ENCODE peak calls at places on chromosomes 13 and 19, in ten cellular contexts. One of them, this sample, is unnamed.

GRCh38 chr13:28753208-28753892 is 34.6 kb upstream of the SLC46A3 start:
- DNase-seq in NCI-H2081: no peak
- DNase-seq in amygdala: no peak
- DNase-seq in activated naive CD4-positive, alpha-beta T cell treated with anti-CD3 and anti-CD28 coated beads for 36 hours: no peak
- DNase-seq in anterior cingulate cortex: no peak
- DNase-seq in stimulated activated naive CD8-positive, alpha-beta T cell treated with anti-CD3 and anti-CD28 coated beads, Interleukin-15, amount 100 ng/mL, for 72 hours: no peak
- DNase-seq in GDM1: peak
- DNase-seq in stimulated activated CD4-positive, alpha-beta T cell treated with anti-CD3 and anti-CD28 coated beads, TNF-alpha, amount 100 ng/mL, for 4 hours: no peak
- DNase-seq in occipital lobe: no peak
- DNase-seq in GM04503: peak
- DNase-seq in this sample: no peak

GRCh38 chr19:55777528-55777927 is 8.6 kb downstream of the RFPL4AL1 start:
- DNase-seq in NCI-H2081: no peak
- DNase-seq in amygdala: no peak
- DNase-seq in activated naive CD4-positive, alpha-beta T cell treated with anti-CD3 and anti-CD28 coated beads for 36 hours: peak
- DNase-seq in anterior cingulate cortex: no peak
- DNase-seq in stimulated activated naive CD8-positive, alpha-beta T cell treated with anti-CD3 and anti-CD28 coated beads, Interleukin-15, amount 100 ng/mL, for 72 hours: no peak
- DNase-seq in GDM1: no peak
- DNase-seq in stimulated activated CD4-positive, alpha-beta T cell treated with anti-CD3 and anti-CD28 coated beads, TNF-alpha, amount 100 ng/mL, for 4 hours: no peak
- DNase-seq in occipital lobe: no peak
- DNase-seq in GM04503: no peak
- DNase-seq in this sample: no peak

GRCh38 chr13:45364876-45365557 is 24.0 kb upstream of the TPT1 start:
- DNase-seq in NCI-H2081: no peak
- DNase-seq in amygdala: no peak
- DNase-seq in activated naive CD4-positive, alpha-beta T cell treated with anti-CD3 and anti-CD28 coated beads for 36 hours: no peak
- DNase-seq in anterior cingulate cortex: no peak
- DNase-seq in stimulated activated naive CD8-positive, alpha-beta T cell treated with anti-CD3 and anti-CD28 coated beads, Interleukin-15, amount 100 ng/mL, for 72 hours: no peak
- DNase-seq in GDM1: no peak
- DNase-seq in stimulated activated CD4-positive, alpha-beta T cell treated with anti-CD3 and anti-CD28 coated beads, TNF-alpha, amount 100 ng/mL, for 4 hours: no peak
- DNase-seq in occipital lobe: peak
- DNase-seq in GM04503: no peak
- DNase-seq in this sample: no peak

GRCh38 chr19:17902701-17903100 is 30.1 kb upstream of the CCDC124 start:
- DNase-seq in NCI-H2081: no peak
- DNase-seq in amygdala: no peak
- DNase-seq in activated naive CD4-positive, alpha-beta T cell treated with anti-CD3 and anti-CD28 coated beads for 36 hours: no peak
- DNase-seq in anterior cingulate cortex: no peak
- DNase-seq in stimulated activated naive CD8-positive, alpha-beta T cell treated with anti-CD3 and anti-CD28 coated beads, Interleukin-15, amount 100 ng/mL, for 72 hours: no peak
- DNase-seq in GDM1: no peak
- DNase-seq in stimulated activated CD4-positive, alpha-beta T cell treated with anti-CD3 and anti-CD28 coated beads, TNF-alpha, amount 100 ng/mL, for 4 hours: no peak
- DNase-seq in occipital lobe: no peak
- DNase-seq in GM04503: peak
- DNase-seq in this sample: no peak

GRCh38 chr19:15587663-15588062 is 27.4 kb upstream of the CYP4F8 start:
- DNase-seq in NCI-H2081: no peak
- DNase-seq in amygdala: no peak
- DNase-seq in activated naive CD4-positive, alpha-beta T cell treated with anti-CD3 and anti-CD28 coated beads for 36 hours: no peak
- DNase-seq in anterior cingulate cortex: no peak
- DNase-seq in stimulated activated naive CD8-positive, alpha-beta T cell treated with anti-CD3 and anti-CD28 coated beads, Interleukin-15, amount 100 ng/mL, for 72 hours: no peak
- DNase-seq in GDM1: no peak
- DNase-seq in stimulated activated CD4-positive, alpha-beta T cell treated with anti-CD3 and anti-CD28 coated beads, TNF-alpha, amount 100 ng/mL, for 4 hours: no peak
- DNase-seq in occipital lobe: no peak
- DNase-seq in GM04503: no peak
- DNase-seq in this sample: no peak

GRCh38 chr13:45595968-45596367 is 19.6 kb downstream of the ERICH6B start:
- DNase-seq in NCI-H2081: no peak
- DNase-seq in amygdala: no peak
- DNase-seq in activated naive CD4-positive, alpha-beta T cell treated with anti-CD3 and anti-CD28 coated beads for 36 hours: no peak
- DNase-seq in anterior cingulate cortex: no peak
- DNase-seq in stimulated activated naive CD8-positive, alpha-beta T cell treated with anti-CD3 and anti-CD28 coated beads, Interleukin-15, amount 100 ng/mL, for 72 hours: no peak
- DNase-seq in GDM1: no peak
- DNase-seq in stimulated activated CD4-positive, alpha-beta T cell treated with anti-CD3 and anti-CD28 coated beads, TNF-alpha, amount 100 ng/mL, for 4 hours: no peak
- DNase-seq in occipital lobe: no peak
- DNase-seq in GM04503: no peak
- DNase-seq in this sample: no peak

GRCh38 chr19:10193666-10194499 is 870 bp downstream of the DNMT1 start:
- DNase-seq in NCI-H2081: no peak
- DNase-seq in amygdala: peak
- DNase-seq in activated naive CD4-positive, alpha-beta T cell treated with anti-CD3 and anti-CD28 coated beads for 36 hours: peak
- DNase-seq in anterior cingulate cortex: no peak
- DNase-seq in stimulated activated naive CD8-positive, alpha-beta T cell treated with anti-CD3 and anti-CD28 coated beads, Interleukin-15, amount 100 ng/mL, for 72 hours: no peak
- DNase-seq in GDM1: no peak
- DNase-seq in stimulated activated CD4-positive, alpha-beta T cell treated with anti-CD3 and anti-CD28 coated beads, TNF-alpha, amount 100 ng/mL, for 4 hours: peak
- DNase-seq in occipital lobe: no peak
- DNase-seq in GM04503: no peak
- DNase-seq in this sample: no peak

GRCh38 chr13:54845351-54845965 is 1816.8 kb downstream of the OLFM4 start:
- DNase-seq in NCI-H2081: no peak
- DNase-seq in amygdala: no peak
- DNase-seq in activated naive CD4-positive, alpha-beta T cell treated with anti-CD3 and anti-CD28 coated beads for 36 hours: no peak
- DNase-seq in anterior cingulate cortex: no peak
- DNase-seq in stimulated activated naive CD8-positive, alpha-beta T cell treated with anti-CD3 and anti-CD28 coated beads, Interleukin-15, amount 100 ng/mL, for 72 hours: no peak
- DNase-seq in GDM1: no peak
- DNase-seq in stimulated activated CD4-positive, alpha-beta T cell treated with anti-CD3 and anti-CD28 coated beads, TNF-alpha, amount 100 ng/mL, for 4 hours: no peak
- DNase-seq in occipital lobe: no peak
- DNase-seq in GM04503: no peak
- DNase-seq in this sample: no peak

GRCh38 chr19:41344162-41344561 is 9.6 kb downstream of the TGFB1 start:
- DNase-seq in NCI-H2081: no peak
- DNase-seq in amygdala: no peak
- DNase-seq in activated naive CD4-positive, alpha-beta T cell treated with anti-CD3 and anti-CD28 coated beads for 36 hours: no peak
- DNase-seq in anterior cingulate cortex: no peak
- DNase-seq in stimulated activated naive CD8-positive, alpha-beta T cell treated with anti-CD3 and anti-CD28 coated beads, Interleukin-15, amount 100 ng/mL, for 72 hours: no peak
- DNase-seq in GDM1: no peak
- DNase-seq in stimulated activated CD4-positive, alpha-beta T cell treated with anti-CD3 and anti-CD28 coated beads, TNF-alpha, amount 100 ng/mL, for 4 hours: no peak
- DNase-seq in occipital lobe: no peak
- DNase-seq in GM04503: no peak
- DNase-seq in this sample: no peak

GRCh38 chr19:13396256-13397080 is 109.8 kb downstream of the CACNA1A start:
- DNase-seq in NCI-H2081: no peak
- DNase-seq in amygdala: no peak
- DNase-seq in activated naive CD4-positive, alpha-beta T cell treated with anti-CD3 and anti-CD28 coated beads for 36 hours: peak
- DNase-seq in anterior cingulate cortex: no peak
- DNase-seq in stimulated activated naive CD8-positive, alpha-beta T cell treated with anti-CD3 and anti-CD28 coated beads, Interleukin-15, amount 100 ng/mL, for 72 hours: no peak
- DNase-seq in GDM1: no peak
- DNase-seq in stimulated activated CD4-positive, alpha-beta T cell treated with anti-CD3 and anti-CD28 coated beads, TNF-alpha, amount 100 ng/mL, for 4 hours: no peak
- DNase-seq in occipital lobe: no peak
- DNase-seq in GM04503: peak
- DNase-seq in this sample: peak

GRCh38 chr13:27797228-27797624 is 4.9 kb downstream of the GSX1 start:
- DNase-seq in NCI-H2081: no peak
- DNase-seq in amygdala: no peak
- DNase-seq in activated naive CD4-positive, alpha-beta T cell treated with anti-CD3 and anti-CD28 coated beads for 36 hours: no peak
- DNase-seq in anterior cingulate cortex: no peak
- DNase-seq in stimulated activated naive CD8-positive, alpha-beta T cell treated with anti-CD3 and anti-CD28 coated beads, Interleukin-15, amount 100 ng/mL, for 72 hours: no peak
- DNase-seq in GDM1: no peak
- DNase-seq in stimulated activated CD4-positive, alpha-beta T cell treated with anti-CD3 and anti-CD28 coated beads, TNF-alpha, amount 100 ng/mL, for 4 hours: no peak
- DNase-seq in occipital lobe: no peak
- DNase-seq in GM04503: no peak
- DNase-seq in this sample: peak

GRCh38 chr13:109569938-109570711 is 216.3 kb downstream of the IRS2 start:
- DNase-seq in NCI-H2081: no peak
- DNase-seq in amygdala: no peak
- DNase-seq in activated naive CD4-positive, alpha-beta T cell treated with anti-CD3 and anti-CD28 coated beads for 36 hours: peak
- DNase-seq in anterior cingulate cortex: no peak
- DNase-seq in stimulated activated naive CD8-positive, alpha-beta T cell treated with anti-CD3 and anti-CD28 coated beads, Interleukin-15, amount 100 ng/mL, for 72 hours: peak
- DNase-seq in GDM1: peak
- DNase-seq in stimulated activated CD4-positive, alpha-beta T cell treated with anti-CD3 and anti-CD28 coated beads, TNF-alpha, amount 100 ng/mL, for 4 hours: no peak
- DNase-seq in occipital lobe: no peak
- DNase-seq in GM04503: no peak
- DNase-seq in this sample: no peak

GRCh38 chr13:21733475-21734311 is 62.8 kb downstream of the FGF9 start:
- DNase-seq in NCI-H2081: no peak
- DNase-seq in amygdala: no peak
- DNase-seq in activated naive CD4-positive, alpha-beta T cell treated with anti-CD3 and anti-CD28 coated beads for 36 hours: no peak
- DNase-seq in anterior cingulate cortex: no peak
- DNase-seq in stimulated activated naive CD8-positive, alpha-beta T cell treated with anti-CD3 and anti-CD28 coated beads, Interleukin-15, amount 100 ng/mL, for 72 hours: no peak
- DNase-seq in GDM1: no peak
- DNase-seq in stimulated activated CD4-positive, alpha-beta T cell treated with anti-CD3 and anti-CD28 coated beads, TNF-alpha, amount 100 ng/mL, for 4 hours: no peak
- DNase-seq in occipital lobe: no peak
- DNase-seq in GM04503: no peak
- DNase-seq in this sample: no peak

GRCh38 chr19:22882797-22883196 is 50.7 kb downstream of the ZNF723 start:
- DNase-seq in NCI-H2081: no peak
- DNase-seq in amygdala: peak
- DNase-seq in activated naive CD4-positive, alpha-beta T cell treated with anti-CD3 and anti-CD28 coated beads for 36 hours: no peak
- DNase-seq in anterior cingulate cortex: no peak
- DNase-seq in stimulated activated naive CD8-positive, alpha-beta T cell treated with anti-CD3 and anti-CD28 coated beads, Interleukin-15, amount 100 ng/mL, for 72 hours: no peak
- DNase-seq in GDM1: peak
- DNase-seq in stimulated activated CD4-positive, alpha-beta T cell treated with anti-CD3 and anti-CD28 coated beads, TNF-alpha, amount 100 ng/mL, for 4 hours: no peak
- DNase-seq in occipital lobe: no peak
- DNase-seq in GM04503: peak
- DNase-seq in this sample: no peak

GRCh38 chr13:46149272-46150133 is 32.5 kb downstream of the LCP1 start:
- DNase-seq in NCI-H2081: no peak
- DNase-seq in amygdala: no peak
- DNase-seq in activated naive CD4-positive, alpha-beta T cell treated with anti-CD3 and anti-CD28 coated beads for 36 hours: peak
- DNase-seq in anterior cingulate cortex: no peak
- DNase-seq in stimulated activated naive CD8-positive, alpha-beta T cell treated with anti-CD3 and anti-CD28 coated beads, Interleukin-15, amount 100 ng/mL, for 72 hours: no peak
- DNase-seq in GDM1: no peak
- DNase-seq in stimulated activated CD4-positive, alpha-beta T cell treated with anti-CD3 and anti-CD28 coated beads, TNF-alpha, amount 100 ng/mL, for 4 hours: no peak
- DNase-seq in occipital lobe: no peak
- DNase-seq in GM04503: no peak
- DNase-seq in this sample: no peak

GRCh38 chr13:52371736-52372247 is 34.2 kb downstream of the THSD1 start:
- DNase-seq in NCI-H2081: no peak
- DNase-seq in amygdala: no peak
- DNase-seq in activated naive CD4-positive, alpha-beta T cell treated with anti-CD3 and anti-CD28 coated beads for 36 hours: no peak
- DNase-seq in anterior cingulate cortex: no peak
- DNase-seq in stimulated activated naive CD8-positive, alpha-beta T cell treated with anti-CD3 and anti-CD28 coated beads, Interleukin-15, amount 100 ng/mL, for 72 hours: no peak
- DNase-seq in GDM1: no peak
- DNase-seq in stimulated activated CD4-positive, alpha-beta T cell treated with anti-CD3 and anti-CD28 coated beads, TNF-alpha, amount 100 ng/mL, for 4 hours: no peak
- DNase-seq in occipital lobe: no peak
- DNase-seq in GM04503: no peak
- DNase-seq in this sample: no peak

GRCh38 chr13:96460571-96460970 is 370.7 kb downstream of the HS6ST3 start:
- DNase-seq in NCI-H2081: peak
- DNase-seq in amygdala: no peak
- DNase-seq in activated naive CD4-positive, alpha-beta T cell treated with anti-CD3 and anti-CD28 coated beads for 36 hours: no peak
- DNase-seq in anterior cingulate cortex: no peak
- DNase-seq in stimulated activated naive CD8-positive, alpha-beta T cell treated with anti-CD3 and anti-CD28 coated beads, Interleukin-15, amount 100 ng/mL, for 72 hours: no peak
- DNase-seq in GDM1: no peak
- DNase-seq in stimulated activated CD4-positive, alpha-beta T cell treated with anti-CD3 and anti-CD28 coated beads, TNF-alpha, amount 100 ng/mL, for 4 hours: no peak
- DNase-seq in occipital lobe: no peak
- DNase-seq in GM04503: no peak
- DNase-seq in this sample: no peak